ENCODE peak calls at places on chromosomes 7 and 10, in eight cellular contexts. One of them, this sample, is unnamed.
A peak's percentile ranks its signal among the peaks of the same experiment; 100 is the strongest.

GRCh38 chr7:93515144-93515543 is 59.4 kb downstream of the CALCR start:
- DNase-seq in fibroblast of mammary gland: peak; percentile 12
- DNase-seq in psoas muscle: no peak
- DNase-seq in WERI-Rb-1: no peak
- DNase-seq in PC-9: no peak
- DNase-seq in GM10248: no peak
- DNase-seq in stomach: no peak
- DNase-seq in astrocyte of the spinal cord: no peak
- DNase-seq in this sample: no peak

GRCh38 chr10:7507887-7508726 is 97.3 kb upstream of the SFMBT2 start:
- DNase-seq in fibroblast of mammary gland: no peak
- DNase-seq in psoas muscle: no peak
- DNase-seq in WERI-Rb-1: no peak
- DNase-seq in PC-9: no peak
- DNase-seq in GM10248: no peak
- DNase-seq in stomach: no peak
- DNase-seq in astrocyte of the spinal cord: no peak
- DNase-seq in this sample: no peak

GRCh38 chr7:30093351-30094019 is 41.3 kb upstream of the MTURN start:
- DNase-seq in fibroblast of mammary gland: peak; percentile 73
- DNase-seq in psoas muscle: peak; percentile 39
- DNase-seq in WERI-Rb-1: no peak
- DNase-seq in PC-9: no peak
- DNase-seq in GM10248: no peak
- DNase-seq in stomach: no peak
- DNase-seq in astrocyte of the spinal cord: peak; percentile 4
- DNase-seq in this sample: no peak

GRCh38 chr7:137944168-137944567 is 57.7 kb downstream of the CREB3L2 start:
- DNase-seq in fibroblast of mammary gland: peak; percentile 58
- DNase-seq in psoas muscle: no peak
- DNase-seq in WERI-Rb-1: no peak
- DNase-seq in PC-9: no peak
- DNase-seq in GM10248: no peak
- DNase-seq in stomach: no peak
- DNase-seq in astrocyte of the spinal cord: peak; percentile 93
- DNase-seq in this sample: no peak

GRCh38 chr7:23467731-23468720 is 2.3 kb downstream of the IGF2BP3 start:
- DNase-seq in fibroblast of mammary gland: no peak
- DNase-seq in psoas muscle: no peak
- DNase-seq in WERI-Rb-1: peak; percentile 74
- DNase-seq in PC-9: peak; percentile 69
- DNase-seq in GM10248: peak; percentile 55
- DNase-seq in stomach: no peak
- DNase-seq in astrocyte of the spinal cord: peak; percentile 63
- DNase-seq in this sample: no peak

GRCh38 chr10:3389093-3389492 is 216.5 kb upstream of the PITRM1 start:
- DNase-seq in fibroblast of mammary gland: no peak
- DNase-seq in psoas muscle: no peak
- DNase-seq in WERI-Rb-1: peak; percentile 73
- DNase-seq in PC-9: no peak
- DNase-seq in GM10248: no peak
- DNase-seq in stomach: no peak
- DNase-seq in astrocyte of the spinal cord: no peak
- DNase-seq in this sample: no peak

GRCh38 chr7:123209786-123210185 is 10.0 kb upstream of the SLC13A1 start:
- DNase-seq in fibroblast of mammary gland: no peak
- DNase-seq in psoas muscle: no peak
- DNase-seq in WERI-Rb-1: no peak
- DNase-seq in PC-9: no peak
- DNase-seq in GM10248: no peak
- DNase-seq in stomach: peak; percentile 54
- DNase-seq in astrocyte of the spinal cord: no peak
- DNase-seq in this sample: no peak

GRCh38 chr10:104293021-104293420 is 24.0 kb downstream of the GSTO2 start:
- DNase-seq in fibroblast of mammary gland: peak; percentile 72
- DNase-seq in psoas muscle: no peak
- DNase-seq in WERI-Rb-1: no peak
- DNase-seq in PC-9: no peak
- DNase-seq in GM10248: no peak
- DNase-seq in stomach: no peak
- DNase-seq in astrocyte of the spinal cord: peak; percentile 57
- DNase-seq in this sample: no peak

GRCh38 chr10:5776881-5777197 is 36.4 kb downstream of the GDI2 start:
- DNase-seq in fibroblast of mammary gland: peak; percentile 88
- DNase-seq in psoas muscle: no peak
- DNase-seq in WERI-Rb-1: no peak
- DNase-seq in PC-9: no peak
- DNase-seq in GM10248: no peak
- DNase-seq in stomach: no peak
- DNase-seq in astrocyte of the spinal cord: peak; percentile 68
- DNase-seq in this sample: no peak

GRCh38 chr10:31759124-31759798 is 169.4 kb downstream of the ARHGAP12 start:
- DNase-seq in fibroblast of mammary gland: peak; percentile 69
- DNase-seq in psoas muscle: peak; percentile 60
- DNase-seq in WERI-Rb-1: peak; percentile 12
- DNase-seq in PC-9: peak; percentile 47
- DNase-seq in GM10248: peak; percentile 55
- DNase-seq in stomach: peak; percentile 67
- DNase-seq in astrocyte of the spinal cord: peak; percentile 47
- DNase-seq in this sample: peak; percentile 71

GRCh38 chr7:27586825-27587224 is 75.9 kb downstream of the HIBADH start:
- DNase-seq in fibroblast of mammary gland: no peak
- DNase-seq in psoas muscle: peak; percentile 53
- DNase-seq in WERI-Rb-1: peak; percentile 37
- DNase-seq in PC-9: no peak
- DNase-seq in GM10248: peak; percentile 52
- DNase-seq in stomach: no peak
- DNase-seq in astrocyte of the spinal cord: no peak
- DNase-seq in this sample: no peak

GRCh38 chr10:3548096-3548495 is 236.9 kb downstream of the KLF6 start:
- DNase-seq in fibroblast of mammary gland: no peak
- DNase-seq in psoas muscle: no peak
- DNase-seq in WERI-Rb-1: no peak
- DNase-seq in PC-9: no peak
- DNase-seq in GM10248: no peak
- DNase-seq in stomach: no peak
- DNase-seq in astrocyte of the spinal cord: peak; percentile 37
- DNase-seq in this sample: no peak

GRCh38 chr7:6028563-6028962 is 2.6 kb upstream of the ANKRD61 start:
- DNase-seq in fibroblast of mammary gland: no peak
- DNase-seq in psoas muscle: no peak
- DNase-seq in WERI-Rb-1: no peak
- DNase-seq in PC-9: no peak
- DNase-seq in GM10248: no peak
- DNase-seq in stomach: no peak
- DNase-seq in astrocyte of the spinal cord: no peak
- DNase-seq in this sample: no peak

GRCh38 chr7:131942287-131943150 is 386.1 kb upstream of the PODXL start:
- DNase-seq in fibroblast of mammary gland: no peak
- DNase-seq in psoas muscle: no peak
- DNase-seq in WERI-Rb-1: no peak
- DNase-seq in PC-9: no peak
- DNase-seq in GM10248: no peak
- DNase-seq in stomach: no peak
- DNase-seq in astrocyte of the spinal cord: no peak
- DNase-seq in this sample: no peak

GRCh38 chr10:96463562-96463961 is 50.2 kb downstream of the TLL2 start:
- DNase-seq in fibroblast of mammary gland: no peak
- DNase-seq in psoas muscle: no peak
- DNase-seq in WERI-Rb-1: no peak
- DNase-seq in PC-9: no peak
- DNase-seq in GM10248: no peak
- DNase-seq in stomach: no peak
- DNase-seq in astrocyte of the spinal cord: no peak
- DNase-seq in this sample: no peak

GRCh38 chr10:117616179-117616578 is 73.6 kb downstream of the EMX2 start:
- DNase-seq in fibroblast of mammary gland: no peak
- DNase-seq in psoas muscle: no peak
- DNase-seq in WERI-Rb-1: no peak
- DNase-seq in PC-9: no peak
- DNase-seq in GM10248: peak; percentile 46
- DNase-seq in stomach: no peak
- DNase-seq in astrocyte of the spinal cord: no peak
- DNase-seq in this sample: no peak

GRCh38 chr7:76303829-76304505 is 1.5 kb downstream of the HSPB1 start:
- DNase-seq in fibroblast of mammary gland: peak; percentile 60
- DNase-seq in psoas muscle: peak; percentile 57
- DNase-seq in WERI-Rb-1: no peak
- DNase-seq in PC-9: peak; percentile 59
- DNase-seq in GM10248: no peak
- DNase-seq in stomach: no peak
- DNase-seq in astrocyte of the spinal cord: peak; percentile 30
- DNase-seq in this sample: no peak

GRCh38 chr10:3652886-3653285 is 132.1 kb downstream of the KLF6 start:
- DNase-seq in fibroblast of mammary gland: peak; percentile 52
- DNase-seq in psoas muscle: no peak
- DNase-seq in WERI-Rb-1: no peak
- DNase-seq in PC-9: no peak
- DNase-seq in GM10248: no peak
- DNase-seq in stomach: no peak
- DNase-seq in astrocyte of the spinal cord: no peak
- DNase-seq in this sample: no peak

GRCh38 chr10:71623098-71623985 is 96.2 kb downstream of the C10orf105 start:
- DNase-seq in fibroblast of mammary gland: peak; percentile 22
- DNase-seq in psoas muscle: no peak
- DNase-seq in WERI-Rb-1: peak; percentile 32
- DNase-seq in PC-9: no peak
- DNase-seq in GM10248: no peak
- DNase-seq in stomach: no peak
- DNase-seq in astrocyte of the spinal cord: peak; percentile 27
- DNase-seq in this sample: no peak

GRCh38 chr10:27558612-27559020 is 54.5 kb downstream of the RAB18 start:
- DNase-seq in fibroblast of mammary gland: peak; percentile 76
- DNase-seq in psoas muscle: peak; percentile 29
- DNase-seq in WERI-Rb-1: peak; percentile 34
- DNase-seq in PC-9: peak; percentile 35
- DNase-seq in GM10248: peak; percentile 59
- DNase-seq in stomach: peak; percentile 42
- DNase-seq in astrocyte of the spinal cord: peak; percentile 55
- DNase-seq in this sample: no peak

GRCh38 chr7:80243425-80243824 is 108.8 kb downstream of the GNAI1 start:
- DNase-seq in fibroblast of mammary gland: no peak
- DNase-seq in psoas muscle: no peak
- DNase-seq in WERI-Rb-1: no peak
- DNase-seq in PC-9: no peak
- DNase-seq in GM10248: no peak
- DNase-seq in stomach: no peak
- DNase-seq in astrocyte of the spinal cord: no peak
- DNase-seq in this sample: no peak

GRCh38 chr7:145462463-145462862 is 626.6 kb upstream of the TPK1 start:
- DNase-seq in fibroblast of mammary gland: no peak
- DNase-seq in psoas muscle: no peak
- DNase-seq in WERI-Rb-1: no peak
- DNase-seq in PC-9: no peak
- DNase-seq in GM10248: no peak
- DNase-seq in stomach: no peak
- DNase-seq in astrocyte of the spinal cord: no peak
- DNase-seq in this sample: no peak

GRCh38 chr10:6140965-6141295 is 52.1 kb downstream of the RBM17 start:
- DNase-seq in fibroblast of mammary gland: no peak
- DNase-seq in psoas muscle: no peak
- DNase-seq in WERI-Rb-1: no peak
- DNase-seq in PC-9: no peak
- DNase-seq in GM10248: no peak
- DNase-seq in stomach: no peak
- DNase-seq in astrocyte of the spinal cord: no peak
- DNase-seq in this sample: no peak

GRCh38 chr10:72692057-72692891 is at the start of gene MCU:
- DNase-seq in fibroblast of mammary gland: peak; percentile 91
- DNase-seq in psoas muscle: peak; percentile 94
- DNase-seq in WERI-Rb-1: peak; percentile 96
- DNase-seq in PC-9: no peak
- DNase-seq in GM10248: peak; percentile 94
- DNase-seq in stomach: peak; percentile 97
- DNase-seq in astrocyte of the spinal cord: peak; percentile 94
- DNase-seq in this sample: peak; percentile 96
- TF ChIP-seq CTCF in fibroblast of mammary gland: no peak
- TF ChIP-seq CTCF in psoas muscle: peak; percentile 9
- TF ChIP-seq CTCF in WERI-Rb-1: no peak
- TF ChIP-seq CTCF in PC-9: no peak
- TF ChIP-seq CTCF in GM10248: no peak
- TF ChIP-seq CTCF in stomach: no peak
- TF ChIP-seq CTCF in astrocyte of the spinal cord: no peak
- TF ChIP-seq CTCF in this sample: no peak

GRCh38 chr7:22296916-22297315 is 60.0 kb downstream of the RAPGEF5 start:
- DNase-seq in fibroblast of mammary gland: peak; percentile 3
- DNase-seq in psoas muscle: no peak
- DNase-seq in WERI-Rb-1: no peak
- DNase-seq in PC-9: no peak
- DNase-seq in GM10248: no peak
- DNase-seq in stomach: no peak
- DNase-seq in astrocyte of the spinal cord: peak; percentile 3
- DNase-seq in this sample: no peak
- TF ChIP-seq CTCF in fibroblast of mammary gland: peak; percentile 26
- TF ChIP-seq CTCF in psoas muscle: no peak
- TF ChIP-seq CTCF in WERI-Rb-1: no peak
- TF ChIP-seq CTCF in PC-9: peak; percentile 37
- TF ChIP-seq CTCF in GM10248: peak; percentile 19
- TF ChIP-seq CTCF in stomach: no peak
- TF ChIP-seq CTCF in astrocyte of the spinal cord: peak; percentile 26
- TF ChIP-seq CTCF in this sample: no peak

GRCh38 chr10:118712930-118713634 is 41.7 kb downstream of the CACUL1 start:
- DNase-seq in fibroblast of mammary gland: no peak
- DNase-seq in psoas muscle: no peak
- DNase-seq in WERI-Rb-1: peak; percentile 39
- DNase-seq in PC-9: no peak
- DNase-seq in GM10248: no peak
- DNase-seq in stomach: no peak
- DNase-seq in astrocyte of the spinal cord: no peak
- DNase-seq in this sample: no peak
- TF ChIP-seq CTCF in fibroblast of mammary gland: peak; percentile 26
- TF ChIP-seq CTCF in psoas muscle: no peak
- TF ChIP-seq CTCF in WERI-Rb-1: peak; percentile 71
- TF ChIP-seq CTCF in PC-9: no peak
- TF ChIP-seq CTCF in GM10248: no peak
- TF ChIP-seq CTCF in stomach: no peak
- TF ChIP-seq CTCF in astrocyte of the spinal cord: peak; percentile 29
- TF ChIP-seq CTCF in this sample: no peak

GRCh38 chr7:25951414-25952276 is 200.4 kb upstream of the NFE2L3 start:
- DNase-seq in fibroblast of mammary gland: no peak
- DNase-seq in psoas muscle: no peak
- DNase-seq in WERI-Rb-1: no peak
- DNase-seq in PC-9: no peak
- DNase-seq in GM10248: peak; percentile 12
- DNase-seq in stomach: no peak
- DNase-seq in astrocyte of the spinal cord: no peak
- DNase-seq in this sample: no peak

GRCh38 chr7:25950488-25951413 is 201.2 kb upstream of the NFE2L3 start:
- DNase-seq in fibroblast of mammary gland: peak; percentile 85
- DNase-seq in psoas muscle: peak; percentile 90
- DNase-seq in WERI-Rb-1: peak; percentile 96
- DNase-seq in PC-9: peak; percentile 53
- DNase-seq in GM10248: peak; percentile 94
- DNase-seq in stomach: peak; percentile 97
- DNase-seq in astrocyte of the spinal cord: peak; percentile 46
- DNase-seq in this sample: peak; percentile 97

GRCh38 chr7:25947669-25948516 is 204.1 kb upstream of the NFE2L3 start:
- DNase-seq in fibroblast of mammary gland: no peak
- DNase-seq in psoas muscle: no peak
- DNase-seq in WERI-Rb-1: no peak
- DNase-seq in PC-9: no peak
- DNase-seq in GM10248: no peak
- DNase-seq in stomach: no peak
- DNase-seq in astrocyte of the spinal cord: no peak
- DNase-seq in this sample: no peak

GRCh38 chr7:25952277-25953057 is 199.5 kb upstream of the NFE2L3 start:
- DNase-seq in fibroblast of mammary gland: no peak
- DNase-seq in psoas muscle: no peak
- DNase-seq in WERI-Rb-1: peak; percentile 69
- DNase-seq in PC-9: no peak
- DNase-seq in GM10248: no peak
- DNase-seq in stomach: no peak
- DNase-seq in astrocyte of the spinal cord: no peak
- DNase-seq in this sample: no peak

GRCh38 chr7:25949672-25950487 is 202.1 kb upstream of the NFE2L3 start:
- DNase-seq in fibroblast of mammary gland: no peak
- DNase-seq in psoas muscle: no peak
- DNase-seq in WERI-Rb-1: no peak
- DNase-seq in PC-9: no peak
- DNase-seq in GM10248: peak; percentile 29
- DNase-seq in stomach: peak; percentile 54
- DNase-seq in astrocyte of the spinal cord: no peak
- DNase-seq in this sample: peak; percentile 70
- TF ChIP-seq CTCF in fibroblast of mammary gland: no peak
- TF ChIP-seq CTCF in psoas muscle: no peak
- TF ChIP-seq CTCF in WERI-Rb-1: no peak
- TF ChIP-seq CTCF in PC-9: no peak
- TF ChIP-seq CTCF in GM10248: no peak
- TF ChIP-seq CTCF in stomach: peak; percentile 10
- TF ChIP-seq CTCF in astrocyte of the spinal cord: no peak
- TF ChIP-seq CTCF in this sample: no peak

This sample was measured in upper lobe of right lung.